ENCODE peak calls at places on chromosomes 6 and 20, in five cellular contexts. F is activated T-cell treated with anti-CD3 and anti-CD28 coated beads, Interleukin-2, amount 50 U/mL, for 1 hour; T is Right ventricle myocardium superior; D is EL; H is GM12865. R is an unnamed sample.

GRCh38 chr6:151869345-151869744 is 61.9 kb downstream of the ESR1 start:
- DNase-seq in F (no peak), T (no peak), D (no peak), H (no peak), R (no peak)

GRCh38 chr6:168247456-168248147 is 72.0 kb downstream of the DACT2 start:
- DNase-seq in F (no peak), T (no peak), D (no peak), H (no peak), R (no peak)

GRCh38 chr20:36544134-36545018 is 3.1 kb downstream of the MYL9 start:
- DNase-seq in F (no peak), T (peak), D (peak), H (no peak), R (no peak)

GRCh38 chr20:61558726-61559125 is 306.7 kb downstream of the CDH4 start:
- DNase-seq in F (no peak), T (no peak), D (peak), H (no peak), R (no peak)

GRCh38 chr6:161198781-161199505 is 74.9 kb downstream of the AGPAT4 start:
- DNase-seq in F (no peak), T (no peak), D (no peak), H (no peak), R (no peak)

GRCh38 chr6:130838250-130838649 is 11.0 kb downstream of the SMLR1 start:
- DNase-seq in F (no peak), T (no peak), D (no peak), H (no peak), R (no peak)

GRCh38 chr20:63502671-63503172 is 3.8 kb upstream of the EEF1A2 start:
- DNase-seq in F (no peak), T (peak), D (no peak), H (no peak), R (no peak)

GRCh38 chr20:32040142-32040953 is 11.7 kb upstream of the HCK start:
- DNase-seq in F (no peak), T (peak), D (no peak), H (peak), R (no peak)

GRCh38 chr6:34090935-34091334 is 55.0 kb downstream of the GRM4 start:
- DNase-seq in F (no peak), T (no peak), D (no peak), H (no peak), R (no peak)

GRCh38 chr20:19757487-19757972 is 528 bp upstream of the RIN2 start:
- DNase-seq in F (no peak), T (peak), D (peak), H (no peak), R (no peak)

GRCh38 chr6:157034433-157035230 is 257.5 kb downstream of the ARID1B start:
- DNase-seq in F (no peak), T (no peak), D (peak), H (peak), R (no peak)

GRCh38 chr6:33696538-33697518 is 14.7 kb downstream of the UQCC2 start:
- DNase-seq in F (peak), T (peak), D (peak), H (peak), R (no peak)

GRCh38 chr20:48155231-48155630 is 369.9 kb upstream of the SULF2 start:
- DNase-seq in F (no peak), T (no peak), D (no peak), H (no peak), R (no peak)

GRCh38 chr6:157600807-157601206 is 219.8 kb downstream of the ZDHHC14 start:
- DNase-seq in F (no peak), T (no peak), D (no peak), H (no peak), R (no peak)

GRCh38 chr20:3777726-3778629 is 3.3 kb downstream of the SPEF1 start:
- DNase-seq in F (peak), T (peak), D (peak), H (no peak), R (no peak)

GRCh38 chr6:13624871-13625288 is 9.7 kb downstream of the NOL7 start:
- DNase-seq in F (no peak), T (no peak), D (peak), H (peak), R (peak)

GRCh38 chr6:85460154-85460950 is 10.5 kb downstream of the NT5E start:
- DNase-seq in F (no peak), T (no peak), D (no peak), H (peak), R (no peak)

GRCh38 chr20:3103369-3104032 is 19.0 kb upstream of the AVP start:
- DNase-seq in F (no peak), T (no peak), D (no peak), H (no peak), R (no peak)

GRCh38 chr6:145189836-145190235 is 545.5 kb downstream of the EPM2A start:
- DNase-seq in F (no peak), T (no peak), D (no peak), H (no peak), R (no peak)

GRCh38 chr6:43770417-43771209 is 602 bp downstream of the VEGFA start:
- DNase-seq in F (no peak), T (peak), D (peak), H (peak), R (no peak)

GRCh38 chr6:85579581-85579980 is 14.1 kb downstream of the SNX14 start:
- DNase-seq in F (no peak), T (no peak), D (no peak), H (no peak), R (no peak)

GRCh38 chr20:44166477-44166876 is 20.5 kb downstream of the JPH2 start:
- DNase-seq in F (no peak), T (peak), D (peak), H (no peak), R (no peak)

GRCh38 chr6:106318851-106319250 is 6.7 kb downstream of the ATG5 start:
- DNase-seq in F (no peak), T (no peak), D (no peak), H (no peak), R (no peak)

GRCh38 chr20:35018578-35019371 is 63.1 kb downstream of the MYH7B start:
- DNase-seq in F (no peak), T (no peak), D (no peak), H (no peak), R (no peak)

GRCh38 chr20:31824554-31825313 is 5.6 kb downstream of the MYLK2 start:
- DNase-seq in F (no peak), T (no peak), D (no peak), H (no peak), R (no peak)

GRCh38 chr6:44052419-44053011 is 74.7 kb downstream of the MRPL14 start:
- DNase-seq in F (no peak), T (peak), D (peak), H (no peak), R (no peak)

GRCh38 chr6:84892666-84893065 is 128.3 kb upstream of the TBX18 start:
- DNase-seq in F (no peak), T (no peak), D (peak), H (no peak), R (no peak)

GRCh38 chr6:158978752-158979151 is 21.2 kb downstream of the RSPH3 start:
- DNase-seq in F (no peak), T (no peak), D (peak), H (no peak), R (no peak)

GRCh38 chr20:47090835-47091234 is 196.2 kb downstream of the EYA2 start:
- DNase-seq in F (no peak), T (no peak), D (no peak), H (no peak), R (no peak)

GRCh38 chr20:60407011-60407771 is 449.0 kb downstream of the CDH26 start:
- DNase-seq in F (no peak), T (no peak), D (no peak), H (no peak), R (no peak)

GRCh38 chr6:128532827-128533226 is 12.4 kb upstream of the PTPRK start:
- DNase-seq in F (no peak), T (no peak), D (peak), H (no peak), R (no peak)